ENCODE peak calls at places on chromosomes 7 and 10, in eight cellular contexts. C, S, L, J, U, P, V and D are unnamed samples.

GRCh38 chr7:83011954-83012353 is 150.7 kb downstream of the PCLO start:
- DNase-seq in C (no peak), S (no peak), L (no peak), J (no peak), U (no peak), P (no peak), V (no peak), D (no peak)

GRCh38 chr10:72097448-72098300 is 9.3 kb upstream of the SPOCK2 start:
- DNase-seq in C (no peak), S (no peak), L (no peak), J (no peak), U (peak; percentile 54), P (no peak), V (no peak), D (peak; percentile 80)

GRCh38 chr7:72187179-72187578 is 225.0 kb downstream of the CALN1 start:
- DNase-seq in C (no peak), S (no peak), L (no peak), J (no peak), U (no peak), P (no peak), V (no peak), D (no peak)

GRCh38 chr7:30916767-30917166 is 5.1 kb downstream of the AQP1 start:
- DNase-seq in C (no peak), S (no peak), L (no peak), J (no peak), U (no peak), P (no peak), V (no peak), D (no peak)

GRCh38 chr10:35577915-35578607 is 27.1 kb upstream of the GJD4 start:
- DNase-seq in C (no peak), S (no peak), L (no peak), J (no peak), U (no peak), P (no peak), V (no peak), D (no peak)

GRCh38 chr7:30859940-30860623 is 51.6 kb upstream of the AQP1 start:
- DNase-seq in C (no peak), S (no peak), L (no peak), J (no peak), U (no peak), P (no peak), V (no peak), D (no peak)

GRCh38 chr7:1432411-1433082 is 26.7 kb downstream of the MICALL2 start:
- DNase-seq in C (peak; percentile 65), S (peak; percentile 25), L (peak; percentile 86), J (peak; percentile 80), U (peak; percentile 72), P (peak; percentile 77), V (peak; percentile 90), D (no peak)

GRCh38 chr10:98309366-98310355 is 41.7 kb upstream of the LOXL4 start:
- DNase-seq in C (no peak), S (peak; percentile 29), L (peak; percentile 28), J (no peak), U (peak; percentile 81), P (peak; percentile 94), V (peak; percentile 81), D (peak; percentile 61)

GRCh38 chr10:87674963-87675362 is 15.3 kb downstream of the PAPSS2 start:
- DNase-seq in C (no peak), S (no peak), L (no peak), J (no peak), U (no peak), P (no peak), V (no peak), D (peak; percentile 44)

GRCh38 chr7:119413314-119413805 is 859.6 kb upstream of the KCND2 start:
- DNase-seq in C (no peak), S (no peak), L (no peak), J (no peak), U (no peak), P (no peak), V (no peak), D (no peak)

GRCh38 chr10:106338486-106338885 is 826.0 kb downstream of the SORCS1 start:
- DNase-seq in C (no peak), S (no peak), L (no peak), J (no peak), U (no peak), P (no peak), V (no peak), D (no peak)

GRCh38 chr7:129779602-129780256 is 168.2 kb downstream of the NRF1 start:
- DNase-seq in C (no peak), S (no peak), L (no peak), J (no peak), U (peak; percentile 77), P (no peak), V (peak; percentile 79), D (no peak)

GRCh38 chr7:98266840-98267239 is 14.6 kb upstream of the BRI3 start:
- DNase-seq in C (no peak), S (no peak), L (no peak), J (no peak), U (peak; percentile 45), P (no peak), V (no peak), D (no peak)

GRCh38 chr10:128414568-128414967 is 288.3 kb upstream of the MKI67 start:
- DNase-seq in C (no peak), S (no peak), L (no peak), J (no peak), U (no peak), P (no peak), V (no peak), D (no peak)

GRCh38 chr7:73701357-73701995 is 18.0 kb downstream of the STX1A start:
- DNase-seq in C (no peak), S (no peak), L (no peak), J (no peak), U (peak; percentile 51), P (peak; percentile 76), V (peak; percentile 71), D (no peak)

GRCh38 chr10:110667620-110668343 is 23.6 kb downstream of the RBM20 start:
- DNase-seq in C (no peak), S (no peak), L (no peak), J (no peak), U (no peak), P (no peak), V (no peak), D (no peak)

GRCh38 chr10:29595146-29595545 is 39.6 kb downstream of the SVIL start:
- DNase-seq in C (no peak), S (no peak), L (no peak), J (no peak), U (no peak), P (no peak), V (no peak), D (no peak)

GRCh38 chr7:6476596-6477374 is 29.0 kb upstream of the DAGLB start:
- DNase-seq in C (no peak), S (no peak), L (no peak), J (no peak), U (no peak), P (no peak), V (no peak), D (no peak)

GRCh38 chr7:2999078-2999500 is 44.6 kb downstream of the CARD11 start:
- DNase-seq in C (no peak), S (no peak), L (no peak), J (no peak), U (no peak), P (no peak), V (no peak), D (no peak)

GRCh38 chr7:53656881-53657280 is 621.4 kb downstream of the POM121L12 start:
- DNase-seq in C (no peak), S (no peak), L (no peak), J (no peak), U (no peak), P (no peak), V (no peak), D (no peak)